ENCODE peak calls at places on chromosome 1, in seven cellular contexts. R, D, H, Q, W, F and V are unnamed samples.

GRCh38 chr1:99599678-99600175 is 46.2 kb upstream of the PALMD start:
- DNase-seq in R (no peak), D (no peak), H (peak), Q (peak), W (peak), F (no peak), V (no peak)

GRCh38 chr1:56376188-56376984 is 203.0 kb downstream of the PLPP3 start:
- DNase-seq in R (peak), D (no peak), H (peak), Q (no peak), W (peak), F (peak), V (peak)

GRCh38 chr1:88061106-88061829 is 622.8 kb upstream of the PKN2 start:
- DNase-seq in R (no peak), D (peak), H (peak), Q (no peak), W (no peak), F (peak), V (peak)

GRCh38 chr1:215669806-215670485 is 102.8 kb downstream of the KCTD3 start:
- DNase-seq in R (no peak), D (no peak), H (peak), Q (no peak), W (no peak), F (no peak), V (no peak)

GRCh38 chr1:206911064-206911663 is 10.6 kb downstream of the FCMR start:
- DNase-seq in R (no peak), D (no peak), H (peak), Q (peak), W (no peak), F (no peak), V (peak)

GRCh38 chr1:183093821-183094287 is 70.6 kb downstream of the LAMC1 start:
- DNase-seq in R (no peak), D (no peak), H (peak), Q (no peak), W (no peak), F (no peak), V (no peak)

GRCh38 chr1:204254031-204254661 is 40.4 kb upstream of the GOLT1A start:
- DNase-seq in R (no peak), D (no peak), H (peak), Q (no peak), W (no peak), F (peak), V (peak)

GRCh38 chr1:196873385-196873784 is 14.5 kb upstream of the CFHR4 start:
- DNase-seq in R (no peak), D (no peak), H (no peak), Q (no peak), W (no peak), F (no peak), V (no peak)

GRCh38 chr1:181931873-181932272 is 129.6 kb downstream of the ZNF648 start:
- DNase-seq in R (no peak), D (no peak), H (no peak), Q (no peak), W (no peak), F (no peak), V (no peak)

GRCh38 chr1:222283147-222283768 is 264.6 kb downstream of the HHIPL2 start:
- DNase-seq in R (no peak), D (no peak), H (peak), Q (peak), W (no peak), F (no peak), V (no peak)

GRCh38 chr1:161226320-161226711 is 456 bp downstream of the TOMM40L start:
- DNase-seq in R (no peak), D (no peak), H (no peak), Q (no peak), W (no peak), F (no peak), V (no peak)

GRCh38 chr1:19311503-19311930 is 427 bp downstream of the AKR7A2 start:
- DNase-seq in R (peak), D (peak), H (no peak), Q (no peak), W (no peak), F (no peak), V (no peak)

GRCh38 chr1:26302733-26303405 is 3.6 kb downstream of the UBXN11 start:
- DNase-seq in R (no peak), D (no peak), H (peak), Q (no peak), W (no peak), F (no peak), V (no peak)

GRCh38 chr1:61056674-61057439 is 25.5 kb upstream of the NFIA start:
- DNase-seq in R (no peak), D (no peak), H (peak), Q (peak), W (peak), F (peak), V (peak)

GRCh38 chr1:244020086-244020485 is 31.0 kb upstream of the ZBTB18 start:
- DNase-seq in R (no peak), D (no peak), H (no peak), Q (no peak), W (no peak), F (no peak), V (no peak)

GRCh38 chr1:223143760-223144248 is 756 bp upstream of the TLR5 start:
- DNase-seq in R (no peak), D (peak), H (no peak), Q (no peak), W (peak), F (no peak), V (peak)

GRCh38 chr1:201591348-201591747 is 52.4 kb downstream of the NAV1 start:
- DNase-seq in R (no peak), D (no peak), H (no peak), Q (no peak), W (no peak), F (no peak), V (no peak)

GRCh38 chr1:236998571-236998970 is 5.7 kb downstream of the MT1HL1 start:
- DNase-seq in R (no peak), D (no peak), H (no peak), Q (no peak), W (peak), F (no peak), V (no peak)

GRCh38 chr1:186760426-186760825 is 68.3 kb upstream of the PLA2G4A start:
- DNase-seq in R (no peak), D (no peak), H (no peak), Q (no peak), W (no peak), F (no peak), V (no peak)

GRCh38 chr1:85654066-85654782 is 54.0 kb downstream of the ZNHIT6 start:
- DNase-seq in R (no peak), D (no peak), H (peak), Q (no peak), W (no peak), F (no peak), V (no peak)

GRCh38 chr1:229769006-229769405 is 143.0 kb downstream of the URB2 start:
- DNase-seq in R (no peak), D (no peak), H (no peak), Q (no peak), W (no peak), F (no peak), V (no peak)

GRCh38 chr1:30600706-30601105 is 122.7 kb downstream of the MATN1 start:
- DNase-seq in R (no peak), D (no peak), H (no peak), Q (no peak), W (no peak), F (no peak), V (no peak)

GRCh38 chr1:247360991-247361721 is 29.5 kb upstream of the ZNF496 start:
- DNase-seq in R (no peak), D (no peak), H (peak), Q (no peak), W (peak), F (no peak), V (peak)

GRCh38 chr1:40042337-40042736 is 1.8 kb downstream of the CAP1 start:
- DNase-seq in R (no peak), D (no peak), H (peak), Q (no peak), W (no peak), F (no peak), V (no peak)

GRCh38 chr1:187819081-187819480 is 990.3 kb downstream of the PLA2G4A start:
- DNase-seq in R (no peak), D (no peak), H (no peak), Q (no peak), W (no peak), F (no peak), V (no peak)

GRCh38 chr1:152960452-152961044 is 9.9 kb upstream of the SPRR4 start:
- DNase-seq in R (peak), D (no peak), H (no peak), Q (no peak), W (no peak), F (no peak), V (no peak)

GRCh38 chr1:179976970-179977651 is 22.5 kb downstream of the CEP350 start:
- DNase-seq in R (no peak), D (no peak), H (no peak), Q (no peak), W (no peak), F (no peak), V (no peak)

GRCh38 chr1:215566556-215567490 is at the start of gene KCTD3:
- DNase-seq in R (peak), D (no peak), H (peak), Q (peak), W (peak), F (peak), V (peak)

GRCh38 chr1:148362930-148363810 is 119.9 kb downstream of the PPIAL4G start:
- DNase-seq in R (no peak), D (no peak), H (no peak), Q (no peak), W (no peak), F (no peak), V (no peak)

GRCh38 chr1:235714205-235714897 is 64.8 kb upstream of the GNG4 start:
- DNase-seq in R (no peak), D (no peak), H (no peak), Q (no peak), W (no peak), F (no peak), V (no peak)

GRCh38 chr1:31102501-31102950 is 37.0 kb upstream of the PUM1 start:
- DNase-seq in R (no peak), D (no peak), H (peak), Q (peak), W (no peak), F (peak), V (no peak)

GRCh38 chr1:2953688-2954285 is 67.5 kb upstream of the ACTRT2 start:
- DNase-seq in R (no peak), D (no peak), H (no peak), Q (no peak), W (no peak), F (no peak), V (no peak)

GRCh38 chr1:150256549-150257341 is 829 bp upstream of the CA14 start:
- DNase-seq in R (peak), D (no peak), H (no peak), Q (no peak), W (no peak), F (no peak), V (no peak)

GRCh38 chr1:7042322-7043231 is 257.3 kb downstream of the CAMTA1 start:
- DNase-seq in R (peak), D (no peak), H (peak), Q (no peak), W (no peak), F (no peak), V (no peak)

GRCh38 chr1:74963120-74963519 is 171.1 kb upstream of the LHX8 start:
- DNase-seq in R (no peak), D (no peak), H (no peak), Q (no peak), W (no peak), F (no peak), V (no peak)

GRCh38 chr1:29800120-29800519 is 563.8 kb downstream of the PTPRU start:
- DNase-seq in R (no peak), D (no peak), H (no peak), Q (no peak), W (no peak), F (no peak), V (no peak)

GRCh38 chr1:211831558-211832323 is 1.2 kb upstream of the LPGAT1 start:
- DNase-seq in R (no peak), D (no peak), H (no peak), Q (no peak), W (no peak), F (no peak), V (no peak)

GRCh38 chr1:219988387-219988786 is 57.9 kb downstream of the EPRS1 start:
- DNase-seq in R (no peak), D (no peak), H (no peak), Q (no peak), W (no peak), F (no peak), V (no peak)

GRCh38 chr1:112509005-112509659 is 367 bp downstream of the WNT2B start:
- DNase-seq in R (peak), D (no peak), H (no peak), Q (no peak), W (no peak), F (peak), V (no peak)

DNA sequence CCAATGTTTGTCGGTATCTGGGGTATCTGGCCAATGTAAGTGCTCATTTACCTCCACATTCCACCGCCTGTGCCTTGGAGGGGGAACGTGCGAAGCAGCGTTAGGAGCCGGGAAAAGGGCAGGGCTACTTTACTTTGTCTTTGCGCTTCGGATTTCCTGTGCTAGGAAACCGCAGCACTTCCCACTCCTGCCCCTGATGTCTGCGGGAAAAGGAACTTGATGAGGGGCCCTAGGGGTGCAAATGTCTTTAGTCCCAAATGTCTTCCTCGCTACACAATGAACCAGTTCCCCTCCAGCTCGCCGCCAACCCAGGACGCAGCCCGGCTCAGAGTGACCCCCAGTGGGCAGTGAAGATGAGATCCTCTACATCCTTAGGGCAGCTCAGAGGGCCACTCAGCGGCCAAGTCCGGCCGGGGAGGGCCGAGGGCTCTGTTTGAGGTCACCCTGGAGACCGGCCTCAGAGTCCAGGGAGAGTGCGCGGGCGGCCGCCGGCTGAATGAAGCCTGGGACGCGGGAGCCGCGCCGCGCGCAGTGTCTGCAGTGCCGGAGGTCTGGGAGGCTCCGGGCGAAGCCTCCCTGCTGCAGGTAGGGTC is at the start of gene DYNLT5:
- DNase-seq in R (peak), D (no peak), H (peak), Q (peak), W (peak), F (no peak), V (peak)
- TF ChIP-seq CTCF in R (peak), D (no peak), H (peak), Q (no peak), W (peak), F (no peak), V (no peak)

GRCh38 chr1:27659497-27660299 is 12.3 kb downstream of the IFI6 start:
- DNase-seq in R (peak), D (peak), H (peak), Q (peak), W (peak), F (peak), V (peak)
- TF ChIP-seq POLR2A in R (peak), D (no peak), H (no peak), Q (no peak), W (no peak), F (peak), V (peak)

GRCh38 chr1:83704350-83704749 is 294.6 kb downstream of the TTLL7 start:
- DNase-seq in R (no peak), D (no peak), H (no peak), Q (no peak), W (no peak), F (no peak), V (no peak)

GRCh38 chr1:83701396-83701795 is 297.5 kb downstream of the TTLL7 start:
- DNase-seq in R (no peak), D (no peak), H (no peak), Q (no peak), W (no peak), F (no peak), V (no peak)

GRCh38 chr1:83702349-83702748 is 296.6 kb downstream of the TTLL7 start:
- DNase-seq in R (no peak), D (no peak), H (no peak), Q (no peak), W (no peak), F (no peak), V (no peak)

GRCh38 chr1:83706354-83706938 is 292.5 kb downstream of the TTLL7 start:
- DNase-seq in R (no peak), D (no peak), H (no peak), Q (no peak), W (no peak), F (no peak), V (no peak)

DNA sequence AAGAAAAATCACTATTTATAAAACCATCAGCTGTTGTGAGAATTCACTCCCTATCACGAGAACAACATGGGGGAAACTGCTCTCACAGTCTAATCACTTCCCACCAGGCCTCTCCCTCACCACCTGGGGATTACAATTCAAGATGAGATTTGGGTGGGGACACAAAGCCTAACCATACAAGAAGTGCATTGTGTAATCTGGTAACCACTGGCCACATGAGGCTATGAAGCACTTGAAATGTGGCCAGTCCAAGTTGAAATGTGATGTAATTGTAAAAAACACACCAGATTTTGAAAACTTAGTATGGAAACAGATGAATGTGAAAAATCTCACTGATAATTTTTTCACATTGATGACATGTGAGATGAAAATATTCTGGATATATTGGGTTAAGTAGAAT is 293.8 kb downstream of the TTLL7 start:
- DNase-seq in R (no peak), D (no peak), H (no peak), Q (no peak), W (no peak), F (no peak), V (no peak)
- TF ChIP-seq CTCF in R (no peak), D (no peak), H (no peak), Q (no peak), W (no peak), F (no peak), V (no peak)

GRCh38 chr1:14757260-14757625 is 158.8 kb downstream of the KAZN start:
- DNase-seq in R (no peak), D (no peak), H (no peak), Q (no peak), W (no peak), F (no peak), V (no peak)
- TF ChIP-seq POLR2A in R (no peak), D (no peak), H (no peak), Q (no peak), W (no peak), F (no peak), V (no peak)

DNA sequence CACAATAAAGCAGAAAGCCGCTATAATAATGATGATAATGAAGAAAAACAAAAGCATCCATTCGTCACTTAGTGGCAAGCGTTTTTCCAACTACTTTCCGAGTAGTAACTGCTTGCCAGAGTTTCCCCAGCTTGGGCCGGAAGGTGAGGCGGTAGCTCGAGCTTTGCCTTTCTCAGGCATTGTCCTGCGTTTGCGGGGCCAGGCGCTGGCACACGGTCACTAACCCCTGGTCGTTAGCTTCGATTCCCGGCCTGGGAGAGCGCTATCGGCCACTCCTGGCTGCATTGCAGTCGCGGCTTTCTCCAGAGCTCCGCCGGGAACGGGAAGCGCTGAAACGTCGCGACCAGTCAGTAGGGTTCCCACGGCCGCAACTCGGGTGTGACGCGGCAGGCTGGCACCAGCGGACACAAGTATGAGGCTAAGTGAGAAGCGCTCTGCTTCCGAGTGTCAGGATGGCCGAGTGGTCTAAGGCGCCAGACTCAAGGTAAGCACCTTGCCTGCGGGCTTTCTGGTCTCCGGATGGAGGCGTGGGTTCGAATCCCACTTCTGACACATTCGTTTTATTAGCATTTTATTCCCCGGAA is 14.6 kb upstream of the ZNF692 start:
- DNase-seq in R (peak), D (peak), H (peak), Q (peak), W (peak), F (peak), V (peak)
- TF ChIP-seq CTCF in R (no peak), D (no peak), H (peak), Q (no peak), W (no peak), F (no peak), V (no peak)

DNA sequence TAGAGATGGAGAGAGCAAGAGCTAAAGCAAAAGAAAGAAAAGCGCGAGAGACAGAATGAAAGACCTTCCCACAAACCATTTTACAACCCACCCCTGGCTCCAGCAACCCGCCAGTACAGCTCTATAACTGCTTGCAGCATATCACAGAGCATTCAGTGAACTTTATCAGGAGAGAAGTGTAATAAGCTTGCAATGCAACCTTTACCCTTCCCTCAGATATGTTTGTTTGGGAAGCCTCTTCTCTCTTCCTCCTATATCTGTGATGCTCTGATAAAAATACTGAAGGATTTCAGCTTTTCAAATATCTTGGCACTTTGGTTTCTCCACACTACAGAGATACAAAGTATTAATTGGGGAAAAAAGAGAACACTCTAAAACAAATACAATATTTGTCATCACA is 6.9 kb downstream of the CRP start:
- DNase-seq in R (no peak), D (no peak), H (no peak), Q (no peak), W (no peak), F (no peak), V (no peak)
- TF ChIP-seq POLR2A in R (no peak), D (no peak), H (no peak), Q (no peak), W (no peak), F (no peak), V (no peak)

GRCh38 chr1:54808443-54809207 is 7.5 kb upstream of the TTC22 start:
- DNase-seq in R (peak), D (peak), H (no peak), Q (no peak), W (no peak), F (no peak), V (no peak)
- TF ChIP-seq CTCF in R (peak), D (no peak), H (peak), Q (no peak), W (no peak), F (no peak), V (no peak)

DNA sequence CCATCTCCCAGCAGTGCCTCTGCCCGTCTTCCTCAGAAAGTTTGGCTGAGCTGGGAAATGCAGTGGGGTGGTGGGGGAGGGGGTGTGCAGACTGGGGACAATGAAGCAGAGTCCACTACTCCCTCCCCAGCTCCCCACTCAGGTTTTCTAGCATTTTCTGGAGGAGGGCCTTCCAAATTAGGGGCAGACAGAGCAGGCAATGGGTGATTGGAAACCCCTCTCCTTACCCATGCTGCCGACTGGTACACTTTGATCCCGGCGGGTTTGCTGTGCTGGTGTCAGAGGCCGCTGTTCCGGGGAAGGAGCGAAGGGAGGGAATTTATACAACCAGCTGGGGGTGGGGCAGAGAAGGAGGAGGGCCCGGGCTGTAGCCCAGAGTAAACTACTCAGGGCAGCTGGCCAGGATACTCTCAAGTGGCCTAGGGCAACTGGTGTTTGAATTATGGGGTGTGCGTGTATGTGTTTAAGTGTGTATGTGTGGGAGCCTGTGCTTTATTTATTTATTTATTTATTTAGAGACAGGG is at the start of gene SELENBP1:
- DNase-seq in R (peak), D (peak), H (peak), Q (peak), W (peak), F (peak), V (peak)
- TF ChIP-seq POLR2A in R (peak), D (peak), H (no peak), Q (no peak), W (no peak), F (no peak), V (peak)